ENCODE peak calls at places on chromosome 11, in ten cellular contexts. H is NCI-H187; W is non-pigmented ciliary epithelial cell; C is head of caudate nucleus; M is adrenal gland; Z is activated CD4-positive, CD25-positive, alpha-beta regulatory T cell treated with anti-CD3 and anti-CD28 coated beads, Interleukin-2, amount 50 U/mL, for 16 hours; E is psoas muscle; I is activated CD4-positive, alpha-beta T cell treated with anti-CD3 and anti-CD28 coated beads for 48 hours; P is GM04504; T is Karpas-422. N is an unnamed sample.

GRCh38 chr11:123475478-123475877 is 45.4 kb downstream of the GRAMD1B start:
- DNase-seq in W (no peak), E (no peak), C (no peak), H (no peak), M (no peak), I (no peak), Z (no peak), T (no peak), P (peak), N (no peak)

GRCh38 chr11:131425285-131425684 is 54.9 kb downstream of the NTM start:
- DNase-seq in T (no peak), I (no peak), P (no peak), Z (no peak), W (no peak), H (no peak), M (no peak), E (no peak), C (no peak), N (no peak)

GRCh38 chr11:83051760-83052671 is 19.7 kb downstream of the RAB30 start:
- DNase-seq in H (no peak), P (peak), C (peak), M (peak), Z (no peak), I (no peak), W (peak), T (no peak), E (no peak), N (no peak)

GRCh38 chr11:40140560-40140959 is 1318.9 kb downstream of the LRRC4C start:
- DNase-seq in M (no peak), H (no peak), I (no peak), T (no peak), P (no peak), Z (no peak), W (no peak), E (no peak), C (no peak), N (no peak)

GRCh38 chr11:100892886-100893285 is 205.8 kb downstream of the ARHGAP42 start:
- DNase-seq in H (no peak), T (no peak), I (no peak), E (no peak), C (no peak), W (no peak), Z (no peak), M (no peak), P (no peak), N (no peak)

GRCh38 chr11:58787903-58788302 is 56.2 kb upstream of the GLYAT start:
- DNase-seq in M (no peak), T (no peak), Z (no peak), E (no peak), H (no peak), P (no peak), I (peak), C (no peak), W (no peak), N (no peak)

GRCh38 chr11:46427364-46427763 is 35.8 kb upstream of the CHRM4 start:
- DNase-seq in H (no peak), I (no peak), W (no peak), P (no peak), T (peak), C (peak), Z (no peak), E (no peak), M (no peak), N (no peak)

GRCh38 chr11:8289426-8290047 is 25.9 kb upstream of the LMO1 start:
- DNase-seq in I (no peak), C (no peak), M (no peak), E (no peak), W (no peak), H (no peak), Z (no peak), T (no peak), P (no peak), N (no peak)

GRCh38 chr11:27913650-27914049 is 194.3 kb downstream of the KIF18A start:
- DNase-seq in I (no peak), M (no peak), H (no peak), T (no peak), P (no peak), C (no peak), E (no peak), W (no peak), Z (no peak), N (no peak)

GRCh38 chr11:1042626-1043562 is 6.4 kb upstream of the MUC6 start:
- DNase-seq in C (no peak), E (peak), Z (no peak), T (no peak), H (no peak), M (no peak), P (no peak), I (no peak), W (no peak), N (no peak)